ENCODE peak calls at places on chromosomes 3 and 15, in seven cellular contexts. S, I, O, H, V, Z and J are unnamed samples.

GRCh38 chr15:91196768-91197167 is 96.7 kb downstream of the SV2B start:
- DNase-seq in Z (no peak), H (no peak), V (no peak), I (no peak), S (no peak), O (peak; percentile 32), J (no peak)

GRCh38 chr3:25427155-25428002 is 684 bp upstream of the RARB start:
- DNase-seq in V (no peak), I (no peak), S (no peak), O (no peak), H (no peak), Z (no peak), J (no peak)

GRCh38 chr15:100221461-100222348 is 120.1 kb downstream of the ADAMTS17 start:
- DNase-seq in V (no peak), I (no peak), O (no peak), S (no peak), Z (no peak), H (no peak), J (no peak)

GRCh38 chr3:73029321-73029796 is 32.1 kb upstream of the EBLN2 start:
- DNase-seq in Z (no peak), S (no peak), O (no peak), H (peak; percentile 12), I (no peak), V (no peak), J (no peak)

GRCh38 chr3:3675801-3676200 is 123.4 kb upstream of the LRRN1 start:
- DNase-seq in I (no peak), Z (no peak), S (no peak), O (no peak), H (no peak), V (no peak), J (no peak)

GRCh38 chr3:167684389-167684993 is 30.7 kb upstream of the WDR49 start:
- DNase-seq in H (peak; percentile 6), Z (peak; percentile 79), I (peak; percentile 59), S (peak; percentile 31), V (no peak), O (peak; percentile 73), J (peak; percentile 95)

GRCh38 chr15:27574541-27575054 is 524.5 kb downstream of the OCA2 start:
- DNase-seq in O (no peak), V (no peak), Z (no peak), I (no peak), H (no peak), S (no peak), J (no peak)

GRCh38 chr3:97720417-97720816 is 44.1 kb upstream of the ARL6 start:
- DNase-seq in S (no peak), O (no peak), V (no peak), I (no peak), H (no peak), Z (no peak), J (no peak)

GRCh38 chr3:177190701-177191100 is 6.6 kb downstream of the TBL1XR1 start:
- DNase-seq in S (no peak), V (no peak), H (no peak), Z (no peak), I (no peak), O (no peak), J (no peak)

GRCh38 chr3:112503304-112503972 is 4.2 kb upstream of the BTLA start:
- DNase-seq in S (no peak), H (no peak), V (no peak), I (no peak), O (no peak), Z (no peak), J (no peak)

GRCh38 chr3:4988815-4989648 is 9.8 kb downstream of the BHLHE40 start:
- DNase-seq in Z (no peak), I (no peak), O (no peak), S (no peak), V (no peak), H (no peak), J (no peak)

GRCh38 chr15:41462396-41462795 is 31.3 kb upstream of the ITPKA start:
- DNase-seq in V (no peak), O (no peak), I (no peak), Z (no peak), H (no peak), S (no peak), J (no peak)

GRCh38 chr15:66650433-66650832 is 51.6 kb upstream of the SMAD6 start:
- DNase-seq in S (no peak), O (no peak), V (no peak), H (no peak), I (no peak), Z (no peak), J (no peak)

GRCh38 chr3:170502297-170502696 is 83.6 kb downstream of the SLC7A14 start:
- DNase-seq in H (no peak), V (no peak), O (no peak), Z (no peak), I (no peak), S (no peak), J (no peak)

GRCh38 chr15:45134682-45135604 is 5.1 kb downstream of the DUOX1 start:
- DNase-seq in Z (peak; percentile 35), O (no peak), S (no peak), I (no peak), V (no peak), H (no peak), J (peak; percentile 52)

GRCh38 chr3:29334652-29335189 is 53.9 kb downstream of the RBMS3 start:
- DNase-seq in V (no peak), I (no peak), H (no peak), O (no peak), Z (no peak), S (no peak), J (no peak)

GRCh38 chr3:15440891-15441290 is 13.5 kb downstream of the EAF1 start:
- DNase-seq in V (no peak), S (no peak), Z (no peak), I (no peak), O (no peak), H (no peak), J (no peak)

GRCh38 chr3:43401171-43401570 is 114.8 kb downstream of the SNRK start:
- DNase-seq in V (no peak), S (no peak), O (no peak), H (no peak), Z (no peak), I (no peak), J (no peak)

GRCh38 chr15:80587007-80587406 is 108.1 kb upstream of the ABHD17C start:
- DNase-seq in I (no peak), V (no peak), O (no peak), Z (no peak), H (no peak), S (no peak), J (no peak)

GRCh38 chr3:185337231-185337816 is 25.6 kb upstream of the MAP3K13 start:
- DNase-seq in Z (no peak), O (no peak), I (no peak), H (no peak), S (no peak), V (no peak), J (peak; percentile 59)

GRCh38 chr3:17489139-17489538 is 253.3 kb downstream of the TBC1D5 start:
- DNase-seq in I (no peak), H (no peak), V (no peak), Z (no peak), O (no peak), S (no peak), J (no peak)

GRCh38 chr3:126352476-126353454 is 4.4 kb downstream of the KLF15 start:
- DNase-seq in V (no peak), H (no peak), O (no peak), I (no peak), Z (no peak), S (no peak), J (no peak)

GRCh38 chr15:45867281-45867680 is 232.5 kb downstream of the SQOR start:
- DNase-seq in Z (no peak), O (no peak), V (no peak), H (no peak), I (no peak), S (no peak), J (no peak)

GRCh38 chr15:92810418-92811138 is 89.5 kb upstream of the CHD2 start:
- DNase-seq in S (no peak), H (no peak), Z (peak; percentile 37), O (peak; percentile 78), V (no peak), I (no peak), J (peak; percentile 95)

GRCh38 chr3:186826316-186826977 is 16.1 kb upstream of the ADIPOQ start:
- DNase-seq in I (no peak), O (peak; percentile 24), Z (no peak), V (no peak), H (no peak), S (no peak), J (no peak)

GRCh38 chr3:127473244-127474024 is 117.1 kb downstream of the TPRA1 start:
- DNase-seq in H (peak; percentile 12), S (no peak), O (peak; percentile 24), Z (peak; percentile 22), I (no peak), V (no peak), J (peak; percentile 39)

GRCh38 chr3:122618614-122619013 is 41.2 kb downstream of the PARP15 start:
- DNase-seq in H (no peak), S (no peak), O (no peak), Z (no peak), V (no peak), I (no peak), J (no peak)

GRCh38 chr3:76669305-76669704 is 370.6 kb upstream of the ROBO2 start:
- DNase-seq in Z (peak; percentile 15), O (no peak), S (no peak), V (no peak), H (no peak), I (no peak), J (no peak)

GRCh38 chr3:118548434-118548833 is 486.2 kb downstream of the IGSF11 start:
- DNase-seq in O (no peak), Z (no peak), V (no peak), H (no peak), I (no peak), S (no peak), J (peak; percentile 31)

GRCh38 chr3:24498796-24499195 is 4.1 kb upstream of the THRB start:
- DNase-seq in O (no peak), S (no peak), Z (no peak), V (no peak), I (no peak), H (no peak), J (no peak)

GRCh38 chr3:66572090-66572632 is 71.3 kb upstream of the LRIG1 start:
- DNase-seq in Z (no peak), I (peak; percentile 26), V (no peak), S (no peak), O (no peak), H (no peak), J (no peak)

GRCh38 chr3:137709011-137709601 is 55.0 kb upstream of the SOX14 start:
- DNase-seq in S (no peak), V (no peak), O (peak; percentile 27), I (peak; percentile 3), Z (peak; percentile 4), H (peak; percentile 6), J (peak; percentile 40)

GRCh38 chr3:110063178-110063577 is 725.8 kb upstream of the DPPA4 start:
- DNase-seq in V (no peak), O (no peak), H (no peak), I (no peak), S (no peak), Z (no peak), J (no peak)

GRCh38 chr15:76866716-76867321 is 38.3 kb downstream of the SCAPER start:
- DNase-seq in H (peak; percentile 18), O (peak; percentile 48), V (no peak), S (no peak), I (peak; percentile 9), Z (peak; percentile 23), J (peak; percentile 63)

GRCh38 chr3:52247455-52248164 is 2.1 kb downstream of the PPM1M start:
- DNase-seq in Z (no peak), V (no peak), I (no peak), O (no peak), H (no peak), S (no peak), J (no peak)

GRCh38 chr3:27494784-27495183 is 10.6 kb upstream of the SLC4A7 start:
- DNase-seq in O (no peak), H (no peak), I (no peak), S (no peak), Z (peak; percentile 62), V (no peak), J (no peak)

GRCh38 chr15:72170691-72171090 is 26.9 kb downstream of the GRAMD2A start:
- DNase-seq in O (no peak), H (no peak), Z (no peak), S (no peak), I (no peak), V (no peak), J (no peak)